ENCODE peak calls at places on chromosomes 2 and 18, in ten cellular contexts. One of them, this sample, is unnamed.

GRCh38 chr2:85661139-85661858 is 6.7 kb downstream of the SFTPB start:
- DNase-seq in MCF 10A: no peak
- DNase-seq in NCI-H510A: no peak
- DNase-seq in GOT3: no peak
- DNase-seq in activated CD8-positive, alpha-beta memory T cell treated with anti-CD3 and anti-CD28 coated beads, Interleukin-2, amount 50 U/mL, for 48 hours: no peak
- DNase-seq in sigmoid colon: peak; percentile 61
- DNase-seq in NCI-H1092: no peak
- DNase-seq in foreskin fibroblast: no peak
- DNase-seq in brain microvascular endothelial cell: no peak
- DNase-seq in NCI-H2029: no peak
- DNase-seq in this sample: no peak

GRCh38 chr18:3541549-3542386 is 91.8 kb downstream of the TGIF1 start:
- DNase-seq in MCF 10A: peak; percentile 17
- DNase-seq in NCI-H510A: no peak
- DNase-seq in GOT3: no peak
- DNase-seq in activated CD8-positive, alpha-beta memory T cell treated with anti-CD3 and anti-CD28 coated beads, Interleukin-2, amount 50 U/mL, for 48 hours: no peak
- DNase-seq in sigmoid colon: no peak
- DNase-seq in NCI-H1092: no peak
- DNase-seq in foreskin fibroblast: no peak
- DNase-seq in brain microvascular endothelial cell: no peak
- DNase-seq in NCI-H2029: no peak
- DNase-seq in this sample: no peak

GRCh38 chr2:10864888-10865551 is 46.7 kb upstream of the KCNF1 start:
- DNase-seq in MCF 10A: no peak
- DNase-seq in NCI-H510A: no peak
- DNase-seq in GOT3: no peak
- DNase-seq in activated CD8-positive, alpha-beta memory T cell treated with anti-CD3 and anti-CD28 coated beads, Interleukin-2, amount 50 U/mL, for 48 hours: peak; percentile 59
- DNase-seq in sigmoid colon: no peak
- DNase-seq in NCI-H1092: no peak
- DNase-seq in foreskin fibroblast: no peak
- DNase-seq in brain microvascular endothelial cell: no peak
- DNase-seq in NCI-H2029: no peak
- DNase-seq in this sample: no peak

GRCh38 chr2:95268208-95269035 is 5.8 kb upstream of the PROM2 start:
- DNase-seq in MCF 10A: no peak
- DNase-seq in NCI-H510A: no peak
- DNase-seq in GOT3: no peak
- DNase-seq in activated CD8-positive, alpha-beta memory T cell treated with anti-CD3 and anti-CD28 coated beads, Interleukin-2, amount 50 U/mL, for 48 hours: peak; percentile 26
- DNase-seq in sigmoid colon: no peak
- DNase-seq in NCI-H1092: no peak
- DNase-seq in foreskin fibroblast: no peak
- DNase-seq in brain microvascular endothelial cell: no peak
- DNase-seq in NCI-H2029: no peak
- DNase-seq in this sample: no peak

GRCh38 chr2:241813806-241814570 is 5.0 kb downstream of the NEU4 start:
- DNase-seq in MCF 10A: no peak
- DNase-seq in NCI-H510A: no peak
- DNase-seq in GOT3: no peak
- DNase-seq in activated CD8-positive, alpha-beta memory T cell treated with anti-CD3 and anti-CD28 coated beads, Interleukin-2, amount 50 U/mL, for 48 hours: no peak
- DNase-seq in sigmoid colon: no peak
- DNase-seq in NCI-H1092: no peak
- DNase-seq in foreskin fibroblast: no peak
- DNase-seq in brain microvascular endothelial cell: peak; percentile 31
- DNase-seq in NCI-H2029: no peak
- DNase-seq in this sample: no peak

GRCh38 chr2:10520154-10520553 is 72.0 kb upstream of the ODC1 start:
- DNase-seq in MCF 10A: no peak
- DNase-seq in NCI-H510A: no peak
- DNase-seq in GOT3: no peak
- DNase-seq in activated CD8-positive, alpha-beta memory T cell treated with anti-CD3 and anti-CD28 coated beads, Interleukin-2, amount 50 U/mL, for 48 hours: peak; percentile 50
- DNase-seq in sigmoid colon: peak; percentile 44
- DNase-seq in NCI-H1092: no peak
- DNase-seq in foreskin fibroblast: no peak
- DNase-seq in brain microvascular endothelial cell: no peak
- DNase-seq in NCI-H2029: no peak
- DNase-seq in this sample: no peak

GRCh38 chr2:241508240-241508509 is 209 bp downstream of the STK25 start:
- DNase-seq in MCF 10A: no peak
- DNase-seq in NCI-H510A: no peak
- DNase-seq in GOT3: no peak
- DNase-seq in activated CD8-positive, alpha-beta memory T cell treated with anti-CD3 and anti-CD28 coated beads, Interleukin-2, amount 50 U/mL, for 48 hours: no peak
- DNase-seq in sigmoid colon: no peak
- DNase-seq in NCI-H1092: no peak
- DNase-seq in foreskin fibroblast: no peak
- DNase-seq in brain microvascular endothelial cell: no peak
- DNase-seq in NCI-H2029: no peak
- DNase-seq in this sample: peak; percentile 58

GRCh38 chr18:68991281-68991680 is 193.4 kb downstream of the CCDC102B start:
- DNase-seq in MCF 10A: peak; percentile 23
- DNase-seq in NCI-H510A: no peak
- DNase-seq in GOT3: no peak
- DNase-seq in activated CD8-positive, alpha-beta memory T cell treated with anti-CD3 and anti-CD28 coated beads, Interleukin-2, amount 50 U/mL, for 48 hours: no peak
- DNase-seq in sigmoid colon: no peak
- DNase-seq in NCI-H1092: no peak
- DNase-seq in foreskin fibroblast: peak; percentile 2
- DNase-seq in brain microvascular endothelial cell: peak; percentile 43
- DNase-seq in NCI-H2029: no peak
- DNase-seq in this sample: no peak

GRCh38 chr2:150698016-150698661 is 210.7 kb upstream of the RND3 start:
- DNase-seq in MCF 10A: peak; percentile 7
- DNase-seq in NCI-H510A: no peak
- DNase-seq in GOT3: no peak
- DNase-seq in activated CD8-positive, alpha-beta memory T cell treated with anti-CD3 and anti-CD28 coated beads, Interleukin-2, amount 50 U/mL, for 48 hours: no peak
- DNase-seq in sigmoid colon: no peak
- DNase-seq in NCI-H1092: no peak
- DNase-seq in foreskin fibroblast: peak; percentile 82
- DNase-seq in brain microvascular endothelial cell: no peak
- DNase-seq in NCI-H2029: no peak
- DNase-seq in this sample: no peak

GRCh38 chr2:9844581-9844980 is 1.3 kb downstream of the TAF1B start:
- DNase-seq in MCF 10A: peak; percentile 32
- DNase-seq in NCI-H510A: no peak
- DNase-seq in GOT3: no peak
- DNase-seq in activated CD8-positive, alpha-beta memory T cell treated with anti-CD3 and anti-CD28 coated beads, Interleukin-2, amount 50 U/mL, for 48 hours: no peak
- DNase-seq in sigmoid colon: no peak
- DNase-seq in NCI-H1092: no peak
- DNase-seq in foreskin fibroblast: peak; percentile 26
- DNase-seq in brain microvascular endothelial cell: no peak
- DNase-seq in NCI-H2029: no peak
- DNase-seq in this sample: no peak

GRCh38 chr2:177518754-177519153 is 126.2 kb downstream of the AGPS start:
- DNase-seq in MCF 10A: no peak
- DNase-seq in NCI-H510A: no peak
- DNase-seq in GOT3: no peak
- DNase-seq in activated CD8-positive, alpha-beta memory T cell treated with anti-CD3 and anti-CD28 coated beads, Interleukin-2, amount 50 U/mL, for 48 hours: no peak
- DNase-seq in sigmoid colon: no peak
- DNase-seq in NCI-H1092: no peak
- DNase-seq in foreskin fibroblast: no peak
- DNase-seq in brain microvascular endothelial cell: no peak
- DNase-seq in NCI-H2029: no peak
- DNase-seq in this sample: no peak

GRCh38 chr2:235864746-235865535 is 303.2 kb downstream of the GBX2 start:
- DNase-seq in MCF 10A: no peak
- DNase-seq in NCI-H510A: no peak
- DNase-seq in GOT3: no peak
- DNase-seq in activated CD8-positive, alpha-beta memory T cell treated with anti-CD3 and anti-CD28 coated beads, Interleukin-2, amount 50 U/mL, for 48 hours: no peak
- DNase-seq in sigmoid colon: no peak
- DNase-seq in NCI-H1092: no peak
- DNase-seq in foreskin fibroblast: peak; percentile 35
- DNase-seq in brain microvascular endothelial cell: no peak
- DNase-seq in NCI-H2029: no peak
- DNase-seq in this sample: no peak

GRCh38 chr2:241911551-241911950 is 42.0 kb downstream of the RTP5 start:
- DNase-seq in MCF 10A: no peak
- DNase-seq in NCI-H510A: no peak
- DNase-seq in GOT3: no peak
- DNase-seq in activated CD8-positive, alpha-beta memory T cell treated with anti-CD3 and anti-CD28 coated beads, Interleukin-2, amount 50 U/mL, for 48 hours: no peak
- DNase-seq in sigmoid colon: no peak
- DNase-seq in NCI-H1092: no peak
- DNase-seq in foreskin fibroblast: no peak
- DNase-seq in brain microvascular endothelial cell: no peak
- DNase-seq in NCI-H2029: no peak
- DNase-seq in this sample: no peak

GRCh38 chr2:74919827-74920226 is 38.6 kb upstream of the POLE4 start:
- DNase-seq in MCF 10A: peak; percentile 22
- DNase-seq in NCI-H510A: peak; percentile 15
- DNase-seq in GOT3: no peak
- DNase-seq in activated CD8-positive, alpha-beta memory T cell treated with anti-CD3 and anti-CD28 coated beads, Interleukin-2, amount 50 U/mL, for 48 hours: peak; percentile 91
- DNase-seq in sigmoid colon: no peak
- DNase-seq in NCI-H1092: peak; percentile 29
- DNase-seq in foreskin fibroblast: peak; percentile 32
- DNase-seq in brain microvascular endothelial cell: peak; percentile 27
- DNase-seq in NCI-H2029: peak; percentile 32
- DNase-seq in this sample: peak; percentile 64

GRCh38 chr2:197805598-197806316 is 1.4 kb downstream of the PLCL1 start:
- DNase-seq in MCF 10A: no peak
- DNase-seq in NCI-H510A: no peak
- DNase-seq in GOT3: no peak
- DNase-seq in activated CD8-positive, alpha-beta memory T cell treated with anti-CD3 and anti-CD28 coated beads, Interleukin-2, amount 50 U/mL, for 48 hours: no peak
- DNase-seq in sigmoid colon: no peak
- DNase-seq in NCI-H1092: no peak
- DNase-seq in foreskin fibroblast: no peak
- DNase-seq in brain microvascular endothelial cell: no peak
- DNase-seq in NCI-H2029: no peak
- DNase-seq in this sample: peak; percentile 16

GRCh38 chr2:38474833-38475566 is 97.9 kb upstream of the ATL2 start:
- DNase-seq in MCF 10A: no peak
- DNase-seq in NCI-H510A: no peak
- DNase-seq in GOT3: no peak
- DNase-seq in activated CD8-positive, alpha-beta memory T cell treated with anti-CD3 and anti-CD28 coated beads, Interleukin-2, amount 50 U/mL, for 48 hours: no peak
- DNase-seq in sigmoid colon: no peak
- DNase-seq in NCI-H1092: no peak
- DNase-seq in foreskin fibroblast: no peak
- DNase-seq in brain microvascular endothelial cell: no peak
- DNase-seq in NCI-H2029: no peak
- DNase-seq in this sample: no peak

GRCh38 chr18:37385846-37386435 is 179.7 kb downstream of the CELF4 start:
- DNase-seq in MCF 10A: peak; percentile 54
- DNase-seq in NCI-H510A: no peak
- DNase-seq in GOT3: no peak
- DNase-seq in activated CD8-positive, alpha-beta memory T cell treated with anti-CD3 and anti-CD28 coated beads, Interleukin-2, amount 50 U/mL, for 48 hours: no peak
- DNase-seq in sigmoid colon: no peak
- DNase-seq in NCI-H1092: peak; percentile 43
- DNase-seq in foreskin fibroblast: no peak
- DNase-seq in brain microvascular endothelial cell: no peak
- DNase-seq in NCI-H2029: no peak
- DNase-seq in this sample: peak; percentile 19

GRCh38 chr18:54828290-54828871 is at the start of gene RAB27B:
- DNase-seq in MCF 10A: peak; percentile 94
- DNase-seq in NCI-H510A: peak; percentile 59
- DNase-seq in GOT3: peak; percentile 14
- DNase-seq in activated CD8-positive, alpha-beta memory T cell treated with anti-CD3 and anti-CD28 coated beads, Interleukin-2, amount 50 U/mL, for 48 hours: peak; percentile 82
- DNase-seq in sigmoid colon: peak; percentile 72
- DNase-seq in NCI-H1092: no peak
- DNase-seq in foreskin fibroblast: peak; percentile 79
- DNase-seq in brain microvascular endothelial cell: peak; percentile 88
- DNase-seq in NCI-H2029: peak; percentile 12
- DNase-seq in this sample: peak; percentile 34

GRCh38 chr2:70523996-70524965 is 29.3 kb downstream of the TGFA start:
- DNase-seq in MCF 10A: peak; percentile 95
- DNase-seq in NCI-H510A: no peak
- DNase-seq in GOT3: peak; percentile 39
- DNase-seq in activated CD8-positive, alpha-beta memory T cell treated with anti-CD3 and anti-CD28 coated beads, Interleukin-2, amount 50 U/mL, for 48 hours: no peak
- DNase-seq in sigmoid colon: no peak
- DNase-seq in NCI-H1092: no peak
- DNase-seq in foreskin fibroblast: no peak
- DNase-seq in brain microvascular endothelial cell: peak; percentile 7
- DNase-seq in NCI-H2029: peak; percentile 23
- DNase-seq in this sample: no peak

GRCh38 chr2:44120428-44120827 is 48.2 kb upstream of the PPM1B start:
- DNase-seq in MCF 10A: peak; percentile 67
- DNase-seq in NCI-H510A: no peak
- DNase-seq in GOT3: no peak
- DNase-seq in activated CD8-positive, alpha-beta memory T cell treated with anti-CD3 and anti-CD28 coated beads, Interleukin-2, amount 50 U/mL, for 48 hours: no peak
- DNase-seq in sigmoid colon: no peak
- DNase-seq in NCI-H1092: no peak
- DNase-seq in foreskin fibroblast: peak; percentile 70
- DNase-seq in brain microvascular endothelial cell: peak; percentile 74
- DNase-seq in NCI-H2029: no peak
- DNase-seq in this sample: no peak

GRCh38 chr2:219465659-219466561 is 31.3 kb downstream of the SPEG start:
- DNase-seq in MCF 10A: no peak
- DNase-seq in NCI-H510A: no peak
- DNase-seq in GOT3: no peak
- DNase-seq in activated CD8-positive, alpha-beta memory T cell treated with anti-CD3 and anti-CD28 coated beads, Interleukin-2, amount 50 U/mL, for 48 hours: no peak
- DNase-seq in sigmoid colon: no peak
- DNase-seq in NCI-H1092: no peak
- DNase-seq in foreskin fibroblast: no peak
- DNase-seq in brain microvascular endothelial cell: no peak
- DNase-seq in NCI-H2029: no peak
- DNase-seq in this sample: no peak

GRCh38 chr2:162184362-162184761 is 32.3 kb upstream of the GCG start:
- DNase-seq in MCF 10A: no peak
- DNase-seq in NCI-H510A: no peak
- DNase-seq in GOT3: no peak
- DNase-seq in activated CD8-positive, alpha-beta memory T cell treated with anti-CD3 and anti-CD28 coated beads, Interleukin-2, amount 50 U/mL, for 48 hours: no peak
- DNase-seq in sigmoid colon: no peak
- DNase-seq in NCI-H1092: no peak
- DNase-seq in foreskin fibroblast: no peak
- DNase-seq in brain microvascular endothelial cell: no peak
- DNase-seq in NCI-H2029: no peak
- DNase-seq in this sample: no peak

GRCh38 chr2:159375241-159375640 is 88.7 kb upstream of the WDSUB1 start:
- DNase-seq in MCF 10A: no peak
- DNase-seq in NCI-H510A: no peak
- DNase-seq in GOT3: no peak
- DNase-seq in activated CD8-positive, alpha-beta memory T cell treated with anti-CD3 and anti-CD28 coated beads, Interleukin-2, amount 50 U/mL, for 48 hours: no peak
- DNase-seq in sigmoid colon: no peak
- DNase-seq in NCI-H1092: no peak
- DNase-seq in foreskin fibroblast: no peak
- DNase-seq in brain microvascular endothelial cell: no peak
- DNase-seq in NCI-H2029: no peak
- DNase-seq in this sample: no peak

GRCh38 chr2:239274391-239275001 is 126.3 kb downstream of the HDAC4 start:
- DNase-seq in MCF 10A: peak; percentile 85
- DNase-seq in NCI-H510A: no peak
- DNase-seq in GOT3: no peak
- DNase-seq in activated CD8-positive, alpha-beta memory T cell treated with anti-CD3 and anti-CD28 coated beads, Interleukin-2, amount 50 U/mL, for 48 hours: peak; percentile 68
- DNase-seq in sigmoid colon: peak; percentile 80
- DNase-seq in NCI-H1092: no peak
- DNase-seq in foreskin fibroblast: peak; percentile 41
- DNase-seq in brain microvascular endothelial cell: peak; percentile 81
- DNase-seq in NCI-H2029: no peak
- DNase-seq in this sample: no peak